ENCODE peak calls at places on chromosome 12, in nine cellular contexts. O, Z, B, L, E, F, Q, H and A are unnamed samples.

GRCh38 chr12:58413794-58414193 is 472.4 kb downstream of the ATP23 start:
- DNase-seq in H (no peak), Z (no peak), E (peak; percentile 67), B (no peak), O (no peak), L (no peak), F (no peak), Q (no peak), A (no peak)

GRCh38 chr12:78308701-78309100 is 478.0 kb downstream of the NAV3 start:
- DNase-seq in Z (no peak), L (no peak), Q (no peak), O (no peak), F (no peak), E (no peak), H (no peak), B (no peak), A (no peak)

GRCh38 chr12:3603576-3603975 is 112.6 kb downstream of the PRMT8 start:
- DNase-seq in H (no peak), B (no peak), Q (no peak), F (no peak), Z (no peak), L (no peak), E (no peak), O (no peak), A (no peak)

GRCh38 chr12:1826867-1827705 is 6.7 kb downstream of the LRTM2 start:
- DNase-seq in Q (no peak), L (no peak), O (no peak), Z (no peak), F (no peak), E (no peak), H (no peak), B (no peak), A (no peak)

GRCh38 chr12:59570134-59570533 is 25.7 kb upstream of the SLC16A7 start:
- DNase-seq in Q (no peak), B (no peak), E (peak; percentile 20), L (no peak), O (no peak), Z (no peak), H (no peak), F (no peak), A (no peak)

GRCh38 chr12:52380271-52380694 is 5.2 kb downstream of the KRT84 start:
- DNase-seq in L (peak; percentile 53), H (peak; percentile 8), B (no peak), Q (no peak), O (peak; percentile 44), Z (peak; percentile 57), F (no peak), E (peak; percentile 66), A (no peak)

GRCh38 chr12:2053675-2054070 is 886 bp downstream of the CACNA1C start:
- DNase-seq in O (no peak), E (no peak), Z (no peak), H (no peak), Q (no peak), B (no peak), F (peak; percentile 50), L (peak; percentile 81), A (no peak)

GRCh38 chr12:69519871-69520270 is 49.7 kb downstream of the FRS2 start:
- DNase-seq in B (no peak), F (no peak), E (no peak), O (no peak), L (no peak), H (no peak), Z (no peak), Q (no peak), A (no peak)

GRCh38 chr12:6861391-6861790 is 5.9 kb upstream of the TPI1 start:
- DNase-seq in O (no peak), Q (no peak), E (no peak), L (no peak), F (no peak), H (no peak), B (no peak), Z (no peak), A (no peak)

GRCh38 chr12:13200841-13201240 is 4.3 kb downstream of the EMP1 start:
- DNase-seq in L (no peak), O (no peak), F (no peak), Z (no peak), H (no peak), Q (no peak), E (no peak), B (no peak), A (no peak)

GRCh38 chr12:112304411-112304810 is 77.8 kb downstream of the HECTD4 start:
- DNase-seq in L (no peak), H (no peak), B (no peak), Q (no peak), F (no peak), O (no peak), Z (no peak), E (no peak), A (no peak)

GRCh38 chr12:59651230-59651920 is 55.5 kb downstream of the SLC16A7 start:
- DNase-seq in L (no peak), Q (no peak), H (no peak), B (no peak), F (no peak), E (peak; percentile 14), O (no peak), Z (no peak), A (no peak)

GRCh38 chr12:56763753-56764657 is 881 bp downstream of the HSD17B6 start:
- DNase-seq in Q (no peak), O (no peak), B (no peak), H (no peak), F (no peak), L (no peak), E (peak; percentile 54), Z (no peak), A (no peak)

GRCh38 chr12:13465641-13466040 is 269.1 kb downstream of the EMP1 start:
- DNase-seq in L (no peak), B (no peak), F (no peak), H (no peak), Q (peak; percentile 65), O (no peak), E (no peak), Z (no peak), A (no peak)

GRCh38 chr12:6688543-6688999 is 604 bp downstream of the ZNF384 start:
- DNase-seq in Q (peak; percentile 80), B (peak; percentile 56), Z (peak; percentile 49), E (no peak), F (peak; percentile 76), H (no peak), O (peak; percentile 71), L (peak; percentile 90), A (no peak)

GRCh38 chr12:55955800-55956508 is 9.9 kb downstream of the PMEL start:
- DNase-seq in F (no peak), Z (peak; percentile 32), B (no peak), H (peak; percentile 57), E (peak; percentile 81), L (peak; percentile 41), Q (no peak), O (peak; percentile 27), A (no peak)

GRCh38 chr12:31536672-31537071 is 54.3 kb downstream of the DENND5B start:
- DNase-seq in H (no peak), E (no peak), L (no peak), Z (no peak), Q (no peak), O (no peak), B (no peak), F (no peak), A (no peak)

GRCh38 chr12:113988976-113989375 is 22.9 kb upstream of the RBM19 start:
- DNase-seq in E (no peak), Z (no peak), L (no peak), B (no peak), F (no peak), Q (no peak), H (no peak), O (no peak), A (no peak)

GRCh38 chr12:132986885-132987225 is 688 bp downstream of the ZNF26 start:
- DNase-seq in H (no peak), O (no peak), Z (no peak), Q (no peak), E (peak; percentile 25), F (no peak), L (no peak), B (no peak), A (no peak)
- H3K9me3 ChIP-seq in H (peaks cover 7% of the 10 kb centered on the region), O (peaks cover 36% of the 10 kb centered on the region), Z (peaks cover 41% of the 10 kb centered on the region), Q (peaks cover 13% of the 10 kb centered on the region), E (peaks cover 83% of the 10 kb centered on the region), F (peaks cover 7% of the 10 kb centered on the region), L (peaks cover 13% of the 10 kb centered on the region), B (peaks cover 26% of the 10 kb centered on the region), A (peaks cover 27% of the 10 kb centered on the region)

GRCh38 chr12:89882051-89882450 is 173.4 kb upstream of the ATP2B1 start:
- DNase-seq in F (no peak), H (no peak), L (no peak), Z (no peak), O (no peak), B (no peak), Q (no peak), E (no peak), A (no peak)
- H3K4me3 ChIP-seq in F (no peak overlapping the region), H (no peak overlapping the region), L (no peak overlapping the region), Z (no peak overlapping the region), O (no peak overlapping the region), B (no peak overlapping the region), Q (no peak overlapping the region), E (no peak overlapping the region), A (no peak overlapping the region)

GRCh38 chr12:128705140-128705539 is 118.6 kb downstream of the SLC15A4 start:
- DNase-seq in Q (no peak), B (no peak), F (no peak), E (no peak), L (no peak), H (no peak), Z (no peak), O (no peak), A (no peak)
- TF ChIP-seq EP300 in Q (no peak), B (no peak), F (no peak), E (no peak), L (no peak), H (no peak), Z (no peak), O (no peak), A (no peak)

GRCh38 chr12:71683633-71684032 is 2.2 kb upstream of the TMEM19 start:
- DNase-seq in B (no peak), O (no peak), Q (no peak), L (no peak), F (no peak), H (no peak), E (peak; percentile 18), Z (no peak), A (no peak)

GRCh38 chr12:71682466-71682865 is 3.4 kb upstream of the TMEM19 start:
- DNase-seq in H (no peak), E (peak; percentile 44), B (no peak), O (no peak), Z (no peak), F (no peak), Q (no peak), L (no peak), A (no peak)

GRCh38 chr12:71685961-71686657 is at the start of gene TMEM19:
- DNase-seq in F (peak; percentile 87), Z (peak; percentile 93), O (peak; percentile 93), E (peak; percentile 94), B (peak; percentile 49), Q (peak; percentile 92), H (peak; percentile 95), L (peak; percentile 91), A (peak; percentile 74)

GRCh38 chr12:71685312-71685906 is 473 bp upstream of the TMEM19 start:
- DNase-seq in Z (no peak), O (peak; percentile 14), L (no peak), F (peak; percentile 35), E (peak; percentile 22), B (no peak), Q (no peak), H (no peak), A (no peak)

DNA sequence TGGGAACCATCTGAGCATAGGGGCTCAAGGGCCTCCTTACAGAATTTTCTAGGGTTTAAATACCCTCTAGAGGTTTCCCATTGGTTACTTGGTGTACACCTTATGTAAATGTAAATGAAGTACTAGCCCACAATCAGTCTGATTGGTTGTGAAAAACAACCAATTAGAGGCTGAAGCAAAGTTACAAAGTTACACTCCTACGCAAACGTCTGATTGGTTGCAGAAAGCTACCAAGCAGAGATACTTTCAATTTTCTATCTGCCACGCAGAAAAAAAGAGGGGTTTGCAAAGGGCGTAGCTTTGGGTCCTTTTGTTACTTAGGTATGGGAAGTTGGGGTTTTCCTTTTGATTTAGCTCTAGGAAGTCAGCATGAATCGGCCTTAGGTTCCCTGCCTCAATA is 1.8 kb upstream of the TMEM19 start:
- DNase-seq in F (no peak), E (peak; percentile 52), Q (no peak), Z (no peak), H (no peak), B (no peak), O (no peak), L (no peak), A (no peak)
- H3K9me3 ChIP-seq in F (no peaks in the 10 kb centered on the region), E (no peaks in the 10 kb centered on the region), Q (no peaks in the 10 kb centered on the region), Z (no peaks in the 10 kb centered on the region), H (no peaks in the 10 kb centered on the region), B (no peaks in the 10 kb centered on the region), O (no peaks in the 10 kb centered on the region), L (no peaks in the 10 kb centered on the region), A (no peaks in the 10 kb centered on the region)